ENCODE peak calls at places on chromosome 12, in five cellular contexts. S, I, K, O and N are unnamed samples.

GRCh38 chr12:105946541-105946940 is 192.2 kb downstream of the NUAK1 start:
- DNase-seq in S (peak), I (no peak), K (no peak), O (peak), N (no peak)

GRCh38 chr12:109752117-109753053 is 38.8 kb downstream of the FAM222A start:
- DNase-seq in S (no peak), I (no peak), K (no peak), O (no peak), N (no peak)

GRCh38 chr12:13195848-13196301 is 651 bp upstream of the EMP1 start:
- DNase-seq in S (no peak), I (no peak), K (no peak), O (peak), N (no peak)

GRCh38 chr12:89353188-89353822 is 1.0 kb upstream of the DUSP6 start:
- DNase-seq in S (peak), I (no peak), K (no peak), O (peak), N (peak)

GRCh38 chr12:125772403-125772802 is 707.2 kb downstream of the AACS start:
- DNase-seq in S (no peak), I (no peak), K (no peak), O (no peak), N (no peak)

GRCh38 chr12:116525418-116526001 is 33.7 kb upstream of the MAP1LC3B2 start:
- DNase-seq in S (peak), I (peak), K (peak), O (peak), N (no peak)

GRCh38 chr12:109542014-109542413 is 31.3 kb downstream of the MMAB start:
- DNase-seq in S (peak), I (no peak), K (no peak), O (peak), N (no peak)

GRCh38 chr12:22792198-22792597 is 167.2 kb downstream of the ETNK1 start:
- DNase-seq in S (no peak), I (no peak), K (no peak), O (no peak), N (no peak)

GRCh38 chr12:83065562-83065961 is 378.9 kb downstream of the TMTC2 start:
- DNase-seq in S (no peak), I (no peak), K (no peak), O (no peak), N (no peak)

GRCh38 chr12:11580125-11580751 is 69.2 kb upstream of the ETV6 start:
- DNase-seq in S (peak), I (peak), K (no peak), O (peak), N (no peak)

GRCh38 chr12:41944241-41944640 is 200.4 kb downstream of the GXYLT1 start:
- DNase-seq in S (no peak), I (no peak), K (no peak), O (no peak), N (no peak)

GRCh38 chr12:402127-402456 is 648 bp downstream of the CCDC77 start:
- DNase-seq in S (peak), I (no peak), K (no peak), O (peak), N (no peak)

GRCh38 chr12:400828-401227 is 616 bp upstream of the CCDC77 start:
- DNase-seq in S (no peak), I (no peak), K (no peak), O (no peak), N (no peak)

DNA sequence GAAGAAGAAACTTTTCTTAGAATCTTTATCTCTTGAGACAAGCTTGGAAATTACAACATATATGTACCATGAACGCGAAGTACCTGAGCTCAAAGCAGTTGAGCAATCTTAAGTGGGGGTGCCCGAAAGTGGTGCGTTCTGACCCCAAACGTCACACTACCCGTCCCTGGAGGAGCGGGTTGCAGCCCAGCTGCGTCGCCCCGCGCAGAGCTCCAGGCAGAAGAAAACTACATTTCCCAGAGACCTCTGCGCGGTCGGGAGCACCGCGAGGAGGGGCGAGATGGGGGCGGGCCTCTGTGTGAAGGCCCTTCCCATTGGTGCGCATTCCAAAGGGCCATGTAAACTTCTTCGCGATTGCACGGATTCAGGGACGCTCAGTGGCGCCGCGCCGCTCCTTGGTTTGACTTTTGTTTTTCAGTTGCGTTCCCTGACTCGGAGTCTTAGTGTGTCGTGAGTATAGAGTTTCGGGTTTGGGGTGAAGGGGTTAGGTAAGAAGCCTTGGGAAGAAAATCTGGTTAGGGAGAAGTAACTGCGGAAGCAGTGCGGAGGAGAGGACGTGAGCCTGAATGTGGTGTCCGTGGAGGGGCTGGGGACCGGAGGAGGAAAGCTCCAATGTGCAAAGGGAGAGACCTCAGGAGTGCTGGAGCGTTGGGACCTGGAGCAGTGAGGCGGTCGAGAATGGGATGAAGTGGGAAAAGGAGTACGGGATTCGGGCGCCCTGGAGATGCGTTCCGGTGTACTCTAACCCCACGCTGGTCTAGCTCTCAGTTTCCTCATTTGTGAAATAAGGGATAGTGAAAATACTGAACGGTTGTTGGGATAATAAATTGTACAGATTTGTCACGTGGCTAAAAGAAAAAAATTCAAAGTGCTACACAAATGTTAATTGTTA is at the start of gene CCDC77:
- DNase-seq in S (peak), I (peak), K (peak), O (peak), N (peak)
- TF ChIP-seq CTCF in S (peak), I (peak), K (peak), O (peak), N (peak)

GRCh38 chr12:130031571-130032189 is 127.9 kb upstream of the TMEM132D start:
- DNase-seq in S (peak), I (no peak), K (no peak), O (peak), N (peak)
- TF ChIP-seq CTCF in S (peak), I (peak), K (peak), O (peak), N (peak)

GRCh38 chr12:30166416-30166815 is 382.7 kb upstream of the TMTC1 start:
- DNase-seq in S (no peak), I (no peak), K (no peak), O (peak), N (no peak)
- TF ChIP-seq CTCF in S (no peak), I (no peak), K (no peak), O (no peak), N (no peak)

GRCh38 chr12:123149088-123149827 is 1.6 kb downstream of the PITPNM2 start:
- DNase-seq in S (no peak), I (no peak), K (no peak), O (no peak), N (no peak)
- TF ChIP-seq CTCF in S (no peak), I (no peak), K (no peak), O (no peak), N (no peak)

GRCh38 chr12:115020091-115020490 is 336.1 kb upstream of the TBX3 start:
- DNase-seq in S (no peak), I (no peak), K (no peak), O (no peak), N (no peak)

GRCh38 chr12:115023898-115024297 is 339.9 kb upstream of the TBX3 start:
- DNase-seq in S (no peak), I (no peak), K (no peak), O (no peak), N (no peak)

GRCh38 chr12:115017346-115017745 is 333.4 kb upstream of the TBX3 start:
- DNase-seq in S (no peak), I (no peak), K (no peak), O (no peak), N (no peak)

GRCh38 chr12:115024531-115024930 is 340.6 kb upstream of the TBX3 start:
- DNase-seq in S (no peak), I (no peak), K (no peak), O (no peak), N (no peak)

DNA sequence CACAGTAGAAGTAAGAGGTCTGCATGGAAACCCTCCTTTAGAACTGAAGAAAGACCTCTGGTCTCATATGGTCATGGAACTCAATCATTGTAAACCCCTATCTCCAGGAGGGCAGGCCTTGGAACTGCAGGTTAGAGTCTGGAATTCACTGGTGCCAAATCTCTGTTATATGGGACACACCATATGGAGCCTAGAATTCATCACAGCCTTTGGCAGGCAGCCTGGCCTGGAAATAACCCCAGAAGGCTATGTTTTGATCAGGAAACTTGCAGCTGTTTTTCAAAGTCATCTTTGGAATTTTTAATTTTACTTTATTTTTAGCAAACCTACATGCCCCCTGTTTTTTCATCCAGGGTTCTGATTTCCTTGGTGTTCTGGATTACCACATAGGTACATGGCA is 339.3 kb upstream of the TBX3 start:
- DNase-seq in S (no peak), I (peak), K (no peak), O (peak), N (no peak)
- TF ChIP-seq CTCF in S (no peak), I (no peak), K (no peak), O (no peak), N (no peak)

GRCh38 chr12:57248934-57249742 is 1.8 kb downstream of the STAC3 start:
- DNase-seq in S (no peak), I (no peak), K (no peak), O (no peak), N (no peak)
- TF ChIP-seq CTCF in S (no peak), I (no peak), K (no peak), O (no peak), N (no peak)

GRCh38 chr12:86523844-86524243 is 267.7 kb upstream of the MGAT4C start:
- DNase-seq in S (no peak), I (no peak), K (no peak), O (no peak), N (no peak)

GRCh38 chr12:86530996-86531655 is 274.9 kb upstream of the MGAT4C start:
- DNase-seq in S (peak), I (no peak), K (no peak), O (peak), N (no peak)

GRCh38 chr12:86521870-86522269 is 265.7 kb upstream of the MGAT4C start:
- DNase-seq in S (no peak), I (no peak), K (no peak), O (no peak), N (no peak)

GRCh38 chr12:86526060-86526595 is 269.9 kb upstream of the MGAT4C start:
- DNase-seq in S (no peak), I (no peak), K (no peak), O (no peak), N (no peak)
- TF ChIP-seq CTCF in S (no peak), I (no peak), K (no peak), O (no peak), N (no peak)